ENCODE peak calls at places on chromosome 9, in seven cellular contexts. One of them, this sample, is unnamed.
A peak's percentile ranks its signal among the peaks of the same experiment; 100 is the strongest.

GRCh38 chr9:221989-222776 is 7.5 kb downstream of the DOCK8 start:
- DNase-seq in GM03348: no peak
- DNase-seq in glutamatergic neuron: no peak
- DNase-seq in putamen: no peak
- DNase-seq in sciatic nerve: no peak
- DNase-seq in neuronal stem cell: no peak
- DNase-seq in heart left ventricle: no peak
- DNase-seq in this sample: no peak

GRCh38 chr9:115167175-115167574 is 49.2 kb upstream of the TNC start:
- DNase-seq in GM03348: peak; percentile 85
- DNase-seq in glutamatergic neuron: no peak
- DNase-seq in putamen: no peak
- DNase-seq in sciatic nerve: no peak
- DNase-seq in neuronal stem cell: no peak
- DNase-seq in heart left ventricle: no peak
- DNase-seq in this sample: peak; percentile 92

GRCh38 chr9:76191493-76191892 is 202.7 kb downstream of the RFK start:
- DNase-seq in GM03348: no peak
- DNase-seq in glutamatergic neuron: no peak
- DNase-seq in putamen: no peak
- DNase-seq in sciatic nerve: no peak
- DNase-seq in neuronal stem cell: no peak
- DNase-seq in heart left ventricle: no peak
- DNase-seq in this sample: no peak

GRCh38 chr9:113737414-113738271 is 138.5 kb upstream of the ZNF618 start:
- DNase-seq in GM03348: peak; percentile 70
- DNase-seq in glutamatergic neuron: peak; percentile 62
- DNase-seq in putamen: peak; percentile 5
- DNase-seq in sciatic nerve: no peak
- DNase-seq in neuronal stem cell: peak; percentile 73
- DNase-seq in heart left ventricle: no peak
- DNase-seq in this sample: peak; percentile 22

GRCh38 chr9:1102010-1102712 is 52.0 kb downstream of the DMRT2 start:
- DNase-seq in GM03348: no peak
- DNase-seq in glutamatergic neuron: no peak
- DNase-seq in putamen: no peak
- DNase-seq in sciatic nerve: no peak
- DNase-seq in neuronal stem cell: no peak
- DNase-seq in heart left ventricle: no peak
- DNase-seq in this sample: no peak

GRCh38 chr9:4292781-4293180 is 7.1 kb downstream of the GLIS3 start:
- DNase-seq in GM03348: no peak
- DNase-seq in glutamatergic neuron: no peak
- DNase-seq in putamen: no peak
- DNase-seq in sciatic nerve: no peak
- DNase-seq in neuronal stem cell: no peak
- DNase-seq in heart left ventricle: no peak
- DNase-seq in this sample: no peak

GRCh38 chr9:113322671-113323070 is 17.4 kb downstream of the WDR31 start:
- DNase-seq in GM03348: no peak
- DNase-seq in glutamatergic neuron: no peak
- DNase-seq in putamen: no peak
- DNase-seq in sciatic nerve: no peak
- DNase-seq in neuronal stem cell: no peak
- DNase-seq in heart left ventricle: no peak
- DNase-seq in this sample: no peak

GRCh38 chr9:21833090-21833801 is 30.8 kb downstream of the MTAP start:
- DNase-seq in GM03348: no peak
- DNase-seq in glutamatergic neuron: no peak
- DNase-seq in putamen: no peak
- DNase-seq in sciatic nerve: no peak
- DNase-seq in neuronal stem cell: no peak
- DNase-seq in heart left ventricle: no peak
- DNase-seq in this sample: no peak

GRCh38 chr9:31597977-31598376 is 786.5 kb upstream of the ACO1 start:
- DNase-seq in GM03348: no peak
- DNase-seq in glutamatergic neuron: no peak
- DNase-seq in putamen: peak; percentile 7
- DNase-seq in sciatic nerve: no peak
- DNase-seq in neuronal stem cell: no peak
- DNase-seq in heart left ventricle: no peak
- DNase-seq in this sample: no peak

GRCh38 chr9:115517335-115518075 is 399.5 kb upstream of the TNC start:
- DNase-seq in GM03348: peak; percentile 35
- DNase-seq in glutamatergic neuron: no peak
- DNase-seq in putamen: no peak
- DNase-seq in sciatic nerve: no peak
- DNase-seq in neuronal stem cell: no peak
- DNase-seq in heart left ventricle: no peak
- DNase-seq in this sample: peak; percentile 27

GRCh38 chr9:35085078-35085477 is 5.3 kb upstream of the FANCG start:
- DNase-seq in GM03348: no peak
- DNase-seq in glutamatergic neuron: no peak
- DNase-seq in putamen: no peak
- DNase-seq in sciatic nerve: no peak
- DNase-seq in neuronal stem cell: no peak
- DNase-seq in heart left ventricle: no peak
- DNase-seq in this sample: no peak

GRCh38 chr9:125126019-125126746 is 17.1 kb downstream of the SCAI start:
- DNase-seq in GM03348: peak; percentile 93
- DNase-seq in glutamatergic neuron: no peak
- DNase-seq in putamen: peak; percentile 31
- DNase-seq in sciatic nerve: peak; percentile 89
- DNase-seq in neuronal stem cell: peak; percentile 6
- DNase-seq in heart left ventricle: peak; percentile 89
- DNase-seq in this sample: peak; percentile 98

GRCh38 chr9:699396-699795 is 142.1 kb upstream of the DMRT1 start:
- DNase-seq in GM03348: no peak
- DNase-seq in glutamatergic neuron: no peak
- DNase-seq in putamen: no peak
- DNase-seq in sciatic nerve: no peak
- DNase-seq in neuronal stem cell: no peak
- DNase-seq in heart left ventricle: no peak
- DNase-seq in this sample: no peak

GRCh38 chr9:74950456-74950855 is 2.3 kb downstream of the C9orf40 start:
- DNase-seq in GM03348: no peak
- DNase-seq in glutamatergic neuron: no peak
- DNase-seq in putamen: no peak
- DNase-seq in sciatic nerve: no peak
- DNase-seq in neuronal stem cell: no peak
- DNase-seq in heart left ventricle: no peak
- DNase-seq in this sample: no peak

GRCh38 chr9:121537283-121537682 is 37.6 kb upstream of the GGTA1 start:
- DNase-seq in GM03348: no peak
- DNase-seq in glutamatergic neuron: no peak
- DNase-seq in putamen: no peak
- DNase-seq in sciatic nerve: no peak
- DNase-seq in neuronal stem cell: no peak
- DNase-seq in heart left ventricle: no peak
- DNase-seq in this sample: no peak

GRCh38 chr9:99118782-99119466 is 14.0 kb downstream of the TGFBR1 start:
- DNase-seq in GM03348: no peak
- DNase-seq in glutamatergic neuron: no peak
- DNase-seq in putamen: no peak
- DNase-seq in sciatic nerve: no peak
- DNase-seq in neuronal stem cell: no peak
- DNase-seq in heart left ventricle: no peak
- DNase-seq in this sample: no peak

GRCh38 chr9:121261107-121261460 is 6.9 kb upstream of the GSN start:
- DNase-seq in GM03348: peak; percentile 38
- DNase-seq in glutamatergic neuron: no peak
- DNase-seq in putamen: peak; percentile 93
- DNase-seq in sciatic nerve: peak; percentile 66
- DNase-seq in neuronal stem cell: no peak
- DNase-seq in heart left ventricle: no peak
- DNase-seq in this sample: no peak

GRCh38 chr9:121634800-121635261 is 16.6 kb upstream of the DAB2IP start:
- DNase-seq in GM03348: peak; percentile 51
- DNase-seq in glutamatergic neuron: peak; percentile 77
- DNase-seq in putamen: no peak
- DNase-seq in sciatic nerve: no peak
- DNase-seq in neuronal stem cell: peak; percentile 58
- DNase-seq in heart left ventricle: no peak
- DNase-seq in this sample: no peak

GRCh38 chr9:134846699-134847098 is 33.9 kb upstream of the FCN2 start:
- DNase-seq in GM03348: no peak
- DNase-seq in glutamatergic neuron: no peak
- DNase-seq in putamen: no peak
- DNase-seq in sciatic nerve: no peak
- DNase-seq in neuronal stem cell: no peak
- DNase-seq in heart left ventricle: no peak
- DNase-seq in this sample: no peak